ENCODE peak calls at places on chromosomes 2 and 18, in ten cellular contexts. One of them, this sample, is unnamed.

GRCh38 chr18:44325903-44326650 is 354.6 kb upstream of the SETBP1 start:
- DNase-seq in LHCN-M2: peak
- DNase-seq in SJSA1: peak
- DNase-seq in fibroblast of the conjunctiva: peak
- DNase-seq in RCC 7860: no peak
- DNase-seq in caudate nucleus: no peak
- DNase-seq in stimulated activated CD4-positive, alpha-beta T cell treated with anti-CD3 and anti-CD28 coated beads, Interleukin-2, amount 100 ng/mL, for 48 hours: peak
- DNase-seq in HFF-Myc: peak
- DNase-seq in EH: peak
- DNase-seq in endothelial cell: peak
- DNase-seq in this sample: no peak

GRCh38 chr18:47754311-47755101 is 176.0 kb downstream of the SMAD2 start:
- DNase-seq in HFF-Myc: no peak
- DNase-seq in fibroblast of the conjunctiva: no peak
- DNase-seq in SJSA1: no peak
- DNase-seq in LHCN-M2: no peak
- DNase-seq in RCC 7860: no peak
- DNase-seq in EH: peak
- DNase-seq in endothelial cell: peak
- DNase-seq in stimulated activated CD4-positive, alpha-beta T cell treated with anti-CD3 and anti-CD28 coated beads, Interleukin-2, amount 100 ng/mL, for 48 hours: peak
- DNase-seq in caudate nucleus: no peak
- DNase-seq in this sample: no peak

GRCh38 chr18:20971886-20972267 is 139.7 kb downstream of the ROCK1 start:
- DNase-seq in caudate nucleus: no peak
- DNase-seq in SJSA1: no peak
- DNase-seq in LHCN-M2: peak
- DNase-seq in stimulated activated CD4-positive, alpha-beta T cell treated with anti-CD3 and anti-CD28 coated beads, Interleukin-2, amount 100 ng/mL, for 48 hours: no peak
- DNase-seq in endothelial cell: peak
- DNase-seq in EH: peak
- DNase-seq in fibroblast of the conjunctiva: peak
- DNase-seq in HFF-Myc: peak
- DNase-seq in RCC 7860: peak
- DNase-seq in this sample: no peak

GRCh38 chr18:32026491-32027086 is 8.0 kb downstream of the RNF125 start:
- DNase-seq in LHCN-M2: no peak
- DNase-seq in SJSA1: no peak
- DNase-seq in endothelial cell: no peak
- DNase-seq in EH: no peak
- DNase-seq in HFF-Myc: no peak
- DNase-seq in fibroblast of the conjunctiva: no peak
- DNase-seq in stimulated activated CD4-positive, alpha-beta T cell treated with anti-CD3 and anti-CD28 coated beads, Interleukin-2, amount 100 ng/mL, for 48 hours: no peak
- DNase-seq in caudate nucleus: no peak
- DNase-seq in RCC 7860: no peak
- DNase-seq in this sample: no peak

GRCh38 chr2:26640781-26641564 is at the start of gene CIB4:
- DNase-seq in RCC 7860: no peak
- DNase-seq in caudate nucleus: no peak
- DNase-seq in stimulated activated CD4-positive, alpha-beta T cell treated with anti-CD3 and anti-CD28 coated beads, Interleukin-2, amount 100 ng/mL, for 48 hours: no peak
- DNase-seq in EH: no peak
- DNase-seq in SJSA1: no peak
- DNase-seq in LHCN-M2: no peak
- DNase-seq in fibroblast of the conjunctiva: no peak
- DNase-seq in HFF-Myc: no peak
- DNase-seq in endothelial cell: no peak
- DNase-seq in this sample: no peak

GRCh38 chr18:6058941-6059340 is 163.6 kb upstream of the TMEM200C start:
- DNase-seq in EH: peak
- DNase-seq in endothelial cell: no peak
- DNase-seq in LHCN-M2: no peak
- DNase-seq in stimulated activated CD4-positive, alpha-beta T cell treated with anti-CD3 and anti-CD28 coated beads, Interleukin-2, amount 100 ng/mL, for 48 hours: no peak
- DNase-seq in fibroblast of the conjunctiva: no peak
- DNase-seq in SJSA1: no peak
- DNase-seq in RCC 7860: no peak
- DNase-seq in caudate nucleus: no peak
- DNase-seq in HFF-Myc: no peak
- DNase-seq in this sample: no peak

GRCh38 chr2:200483729-200484198 is 26.1 kb downstream of the KCTD18 start:
- DNase-seq in stimulated activated CD4-positive, alpha-beta T cell treated with anti-CD3 and anti-CD28 coated beads, Interleukin-2, amount 100 ng/mL, for 48 hours: no peak
- DNase-seq in LHCN-M2: peak
- DNase-seq in SJSA1: no peak
- DNase-seq in endothelial cell: peak
- DNase-seq in fibroblast of the conjunctiva: no peak
- DNase-seq in EH: peak
- DNase-seq in HFF-Myc: no peak
- DNase-seq in RCC 7860: peak
- DNase-seq in caudate nucleus: no peak
- DNase-seq in this sample: no peak

GRCh38 chr18:76386071-76386470 is 109.0 kb downstream of the ZNF516 start:
- DNase-seq in fibroblast of the conjunctiva: no peak
- DNase-seq in HFF-Myc: no peak
- DNase-seq in RCC 7860: no peak
- DNase-seq in SJSA1: no peak
- DNase-seq in endothelial cell: no peak
- DNase-seq in stimulated activated CD4-positive, alpha-beta T cell treated with anti-CD3 and anti-CD28 coated beads, Interleukin-2, amount 100 ng/mL, for 48 hours: no peak
- DNase-seq in LHCN-M2: no peak
- DNase-seq in EH: no peak
- DNase-seq in caudate nucleus: no peak
- DNase-seq in this sample: no peak

GRCh38 chr18:25310045-25310444 is 41.9 kb downstream of the ZNF521 start:
- DNase-seq in SJSA1: no peak
- DNase-seq in caudate nucleus: no peak
- DNase-seq in HFF-Myc: no peak
- DNase-seq in endothelial cell: no peak
- DNase-seq in fibroblast of the conjunctiva: no peak
- DNase-seq in RCC 7860: no peak
- DNase-seq in EH: peak
- DNase-seq in stimulated activated CD4-positive, alpha-beta T cell treated with anti-CD3 and anti-CD28 coated beads, Interleukin-2, amount 100 ng/mL, for 48 hours: no peak
- DNase-seq in LHCN-M2: peak
- DNase-seq in this sample: no peak

GRCh38 chr18:3151379-3152264 is 68.1 kb downstream of the MYOM1 start:
- DNase-seq in SJSA1: no peak
- DNase-seq in HFF-Myc: peak
- DNase-seq in endothelial cell: no peak
- DNase-seq in stimulated activated CD4-positive, alpha-beta T cell treated with anti-CD3 and anti-CD28 coated beads, Interleukin-2, amount 100 ng/mL, for 48 hours: no peak
- DNase-seq in LHCN-M2: peak
- DNase-seq in EH: peak
- DNase-seq in RCC 7860: peak
- DNase-seq in fibroblast of the conjunctiva: no peak
- DNase-seq in caudate nucleus: no peak
- DNase-seq in this sample: no peak

GRCh38 chr2:110219496-110220192 is 7.3 kb upstream of the MTLN start:
- DNase-seq in RCC 7860: no peak
- DNase-seq in LHCN-M2: no peak
- DNase-seq in stimulated activated CD4-positive, alpha-beta T cell treated with anti-CD3 and anti-CD28 coated beads, Interleukin-2, amount 100 ng/mL, for 48 hours: no peak
- DNase-seq in SJSA1: no peak
- DNase-seq in EH: peak
- DNase-seq in caudate nucleus: no peak
- DNase-seq in HFF-Myc: peak
- DNase-seq in endothelial cell: no peak
- DNase-seq in fibroblast of the conjunctiva: no peak
- DNase-seq in this sample: no peak

GRCh38 chr2:2714413-2714812 is 383.3 kb upstream of the MYT1L start:
- DNase-seq in caudate nucleus: no peak
- DNase-seq in EH: no peak
- DNase-seq in endothelial cell: no peak
- DNase-seq in SJSA1: no peak
- DNase-seq in LHCN-M2: no peak
- DNase-seq in HFF-Myc: no peak
- DNase-seq in RCC 7860: no peak
- DNase-seq in stimulated activated CD4-positive, alpha-beta T cell treated with anti-CD3 and anti-CD28 coated beads, Interleukin-2, amount 100 ng/mL, for 48 hours: no peak
- DNase-seq in fibroblast of the conjunctiva: no peak
- DNase-seq in this sample: no peak

GRCh38 chr2:4502230-4502843 is 799.0 kb downstream of the DCDC2C start:
- DNase-seq in EH: no peak
- DNase-seq in fibroblast of the conjunctiva: no peak
- DNase-seq in SJSA1: no peak
- DNase-seq in LHCN-M2: no peak
- DNase-seq in endothelial cell: no peak
- DNase-seq in RCC 7860: no peak
- DNase-seq in caudate nucleus: no peak
- DNase-seq in stimulated activated CD4-positive, alpha-beta T cell treated with anti-CD3 and anti-CD28 coated beads, Interleukin-2, amount 100 ng/mL, for 48 hours: no peak
- DNase-seq in HFF-Myc: no peak
- DNase-seq in this sample: no peak

GRCh38 chr2:234463626-234464290 is 33.1 kb downstream of the ARL4C start:
- DNase-seq in endothelial cell: no peak
- DNase-seq in SJSA1: no peak
- DNase-seq in EH: no peak
- DNase-seq in caudate nucleus: no peak
- DNase-seq in fibroblast of the conjunctiva: no peak
- DNase-seq in stimulated activated CD4-positive, alpha-beta T cell treated with anti-CD3 and anti-CD28 coated beads, Interleukin-2, amount 100 ng/mL, for 48 hours: peak
- DNase-seq in RCC 7860: no peak
- DNase-seq in HFF-Myc: no peak
- DNase-seq in LHCN-M2: no peak
- DNase-seq in this sample: no peak

GRCh38 chr18:8615397-8616025 is 6.3 kb downstream of the RAB12 start:
- DNase-seq in caudate nucleus: no peak
- DNase-seq in fibroblast of the conjunctiva: peak
- DNase-seq in endothelial cell: no peak
- DNase-seq in LHCN-M2: peak
- DNase-seq in RCC 7860: peak
- DNase-seq in HFF-Myc: peak
- DNase-seq in EH: peak
- DNase-seq in SJSA1: peak
- DNase-seq in stimulated activated CD4-positive, alpha-beta T cell treated with anti-CD3 and anti-CD28 coated beads, Interleukin-2, amount 100 ng/mL, for 48 hours: no peak
- DNase-seq in this sample: no peak

GRCh38 chr2:26455801-26456700 is 21.9 kb downstream of the OTOF start:
- DNase-seq in caudate nucleus: no peak
- DNase-seq in EH: no peak
- DNase-seq in stimulated activated CD4-positive, alpha-beta T cell treated with anti-CD3 and anti-CD28 coated beads, Interleukin-2, amount 100 ng/mL, for 48 hours: no peak
- DNase-seq in RCC 7860: no peak
- DNase-seq in endothelial cell: no peak
- DNase-seq in LHCN-M2: no peak
- DNase-seq in SJSA1: peak
- DNase-seq in fibroblast of the conjunctiva: no peak
- DNase-seq in HFF-Myc: no peak
- DNase-seq in this sample: no peak

GRCh38 chr2:226664140-226664539 is 135.5 kb downstream of the IRS1 start:
- DNase-seq in SJSA1: no peak
- DNase-seq in RCC 7860: no peak
- DNase-seq in caudate nucleus: no peak
- DNase-seq in HFF-Myc: no peak
- DNase-seq in LHCN-M2: no peak
- DNase-seq in stimulated activated CD4-positive, alpha-beta T cell treated with anti-CD3 and anti-CD28 coated beads, Interleukin-2, amount 100 ng/mL, for 48 hours: no peak
- DNase-seq in fibroblast of the conjunctiva: no peak
- DNase-seq in EH: no peak
- DNase-seq in endothelial cell: no peak
- DNase-seq in this sample: no peak

GRCh38 chr2:10009811-10010781 is 33.3 kb upstream of the KLF11 start:
- DNase-seq in SJSA1: no peak
- DNase-seq in LHCN-M2: peak
- DNase-seq in fibroblast of the conjunctiva: peak
- DNase-seq in HFF-Myc: no peak
- DNase-seq in RCC 7860: no peak
- DNase-seq in caudate nucleus: no peak
- DNase-seq in stimulated activated CD4-positive, alpha-beta T cell treated with anti-CD3 and anti-CD28 coated beads, Interleukin-2, amount 100 ng/mL, for 48 hours: no peak
- DNase-seq in EH: peak
- DNase-seq in endothelial cell: no peak
- DNase-seq in this sample: peak

GRCh38 chr18:42047721-42048120 is 92.7 kb downstream of the PIK3C3 start:
- DNase-seq in caudate nucleus: no peak
- DNase-seq in fibroblast of the conjunctiva: no peak
- DNase-seq in SJSA1: no peak
- DNase-seq in stimulated activated CD4-positive, alpha-beta T cell treated with anti-CD3 and anti-CD28 coated beads, Interleukin-2, amount 100 ng/mL, for 48 hours: no peak
- DNase-seq in RCC 7860: peak
- DNase-seq in LHCN-M2: peak
- DNase-seq in endothelial cell: no peak
- DNase-seq in HFF-Myc: no peak
- DNase-seq in EH: peak
- DNase-seq in this sample: no peak

GRCh38 chr2:197369228-197369945 is 58.8 kb upstream of the ANKRD44 start:
- DNase-seq in EH: peak
- DNase-seq in endothelial cell: no peak
- DNase-seq in caudate nucleus: no peak
- DNase-seq in stimulated activated CD4-positive, alpha-beta T cell treated with anti-CD3 and anti-CD28 coated beads, Interleukin-2, amount 100 ng/mL, for 48 hours: no peak
- DNase-seq in fibroblast of the conjunctiva: no peak
- DNase-seq in SJSA1: no peak
- DNase-seq in RCC 7860: no peak
- DNase-seq in LHCN-M2: no peak
- DNase-seq in HFF-Myc: peak
- DNase-seq in this sample: no peak

GRCh38 chr2:230408244-230408842 is 7.7 kb upstream of the SP100 start:
- DNase-seq in LHCN-M2: peak
- DNase-seq in RCC 7860: no peak
- DNase-seq in stimulated activated CD4-positive, alpha-beta T cell treated with anti-CD3 and anti-CD28 coated beads, Interleukin-2, amount 100 ng/mL, for 48 hours: no peak
- DNase-seq in HFF-Myc: no peak
- DNase-seq in endothelial cell: no peak
- DNase-seq in fibroblast of the conjunctiva: peak
- DNase-seq in SJSA1: no peak
- DNase-seq in caudate nucleus: no peak
- DNase-seq in EH: peak
- DNase-seq in this sample: no peak

GRCh38 chr2:120783969-120784372 is 48.3 kb downstream of the GLI2 start:
- DNase-seq in caudate nucleus: no peak
- DNase-seq in stimulated activated CD4-positive, alpha-beta T cell treated with anti-CD3 and anti-CD28 coated beads, Interleukin-2, amount 100 ng/mL, for 48 hours: no peak
- DNase-seq in SJSA1: peak
- DNase-seq in RCC 7860: no peak
- DNase-seq in HFF-Myc: no peak
- DNase-seq in EH: no peak
- DNase-seq in endothelial cell: no peak
- DNase-seq in LHCN-M2: no peak
- DNase-seq in fibroblast of the conjunctiva: no peak
- DNase-seq in this sample: no peak

GRCh38 chr2:71923887-71924533 is 223.7 kb downstream of the CYP26B1 start:
- DNase-seq in HFF-Myc: no peak
- DNase-seq in endothelial cell: peak
- DNase-seq in caudate nucleus: no peak
- DNase-seq in SJSA1: peak
- DNase-seq in RCC 7860: peak
- DNase-seq in LHCN-M2: peak
- DNase-seq in fibroblast of the conjunctiva: peak
- DNase-seq in EH: peak
- DNase-seq in stimulated activated CD4-positive, alpha-beta T cell treated with anti-CD3 and anti-CD28 coated beads, Interleukin-2, amount 100 ng/mL, for 48 hours: peak
- DNase-seq in this sample: peak

GRCh38 chr2:20570249-20570648 is 80.6 kb downstream of the HS1BP3 start:
- DNase-seq in caudate nucleus: no peak
- DNase-seq in RCC 7860: no peak
- DNase-seq in LHCN-M2: no peak
- DNase-seq in fibroblast of the conjunctiva: no peak
- DNase-seq in stimulated activated CD4-positive, alpha-beta T cell treated with anti-CD3 and anti-CD28 coated beads, Interleukin-2, amount 100 ng/mL, for 48 hours: no peak
- DNase-seq in HFF-Myc: no peak
- DNase-seq in EH: no peak
- DNase-seq in endothelial cell: no peak
- DNase-seq in SJSA1: no peak
- DNase-seq in this sample: no peak

GRCh38 chr2:127324635-127325034 is 30.7 kb upstream of the ERCC3 start:
- DNase-seq in HFF-Myc: peak
- DNase-seq in stimulated activated CD4-positive, alpha-beta T cell treated with anti-CD3 and anti-CD28 coated beads, Interleukin-2, amount 100 ng/mL, for 48 hours: no peak
- DNase-seq in endothelial cell: no peak
- DNase-seq in fibroblast of the conjunctiva: peak
- DNase-seq in RCC 7860: peak
- DNase-seq in caudate nucleus: no peak
- DNase-seq in SJSA1: no peak
- DNase-seq in LHCN-M2: peak
- DNase-seq in EH: peak
- DNase-seq in this sample: no peak

GRCh38 chr2:189411860-189412259 is 29.4 kb upstream of the WDR75 start:
- DNase-seq in SJSA1: no peak
- DNase-seq in LHCN-M2: peak
- DNase-seq in caudate nucleus: no peak
- DNase-seq in stimulated activated CD4-positive, alpha-beta T cell treated with anti-CD3 and anti-CD28 coated beads, Interleukin-2, amount 100 ng/mL, for 48 hours: no peak
- DNase-seq in EH: peak
- DNase-seq in endothelial cell: no peak
- DNase-seq in RCC 7860: no peak
- DNase-seq in fibroblast of the conjunctiva: peak
- DNase-seq in HFF-Myc: peak
- DNase-seq in this sample: no peak

GRCh38 chr2:176997074-176997791 is 215.4 kb upstream of the HNRNPA3 start:
- DNase-seq in SJSA1: no peak
- DNase-seq in HFF-Myc: peak
- DNase-seq in stimulated activated CD4-positive, alpha-beta T cell treated with anti-CD3 and anti-CD28 coated beads, Interleukin-2, amount 100 ng/mL, for 48 hours: peak
- DNase-seq in caudate nucleus: no peak
- DNase-seq in endothelial cell: no peak
- DNase-seq in EH: peak
- DNase-seq in fibroblast of the conjunctiva: peak
- DNase-seq in LHCN-M2: peak
- DNase-seq in RCC 7860: peak
- DNase-seq in this sample: no peak

GRCh38 chr18:79484661-79485621 is 89.2 kb downstream of the NFATC1 start:
- DNase-seq in LHCN-M2: peak
- DNase-seq in endothelial cell: peak
- DNase-seq in RCC 7860: peak
- DNase-seq in SJSA1: peak
- DNase-seq in HFF-Myc: peak
- DNase-seq in fibroblast of the conjunctiva: peak
- DNase-seq in caudate nucleus: no peak
- DNase-seq in stimulated activated CD4-positive, alpha-beta T cell treated with anti-CD3 and anti-CD28 coated beads, Interleukin-2, amount 100 ng/mL, for 48 hours: no peak
- DNase-seq in EH: peak
- DNase-seq in this sample: no peak